ENCODE peak calls at places on chromosomes 12 and 14, in four cellular contexts. N is A549, S is lung, F is stromal cell of bone marrow. E is an unnamed sample.

GRCh38 chr12:1606021-1606622 is 11.7 kb upstream of the FBXL14 start:
- DNase-seq in S (peak; percentile 92), N (peak; percentile 87), F (peak; percentile 81), E (no peak)

GRCh38 chr12:106369624-106370346 is 12.2 kb downstream of the POLR3B start:
- DNase-seq in F (peak; percentile 33), S (no peak), N (peak; percentile 67), E (no peak)

GRCh38 chr14:75968461-75968860 is 13.3 kb downstream of the TGFB3 start:
- DNase-seq in S (no peak), N (no peak), F (peak; percentile 53), E (no peak)

GRCh38 chr14:55813635-55814034 is 233.6 kb downstream of the KTN1 start:
- DNase-seq in F (no peak), S (no peak), N (no peak), E (no peak)

GRCh38 chr12:91180577-91180976 is 2.0 kb downstream of the DCN start:
- DNase-seq in S (no peak), N (no peak), F (peak; percentile 80), E (no peak)

GRCh38 chr12:131487379-131488129 is 223.3 kb upstream of the SFSWAP start:
- DNase-seq in S (peak; percentile 57), N (peak; percentile 16), F (peak; percentile 6), E (no peak)

GRCh38 chr14:100417466-100417865 is 94.3 kb downstream of the SLC25A47 start:
- DNase-seq in S (no peak), N (peak; percentile 88), F (peak; percentile 87), E (peak; percentile 84)

GRCh38 chr12:3655331-3655900 is 97.5 kb downstream of the CRACR2A start:
- DNase-seq in N (peak; percentile 19), S (no peak), F (no peak), E (no peak)

GRCh38 chr14:29486132-29486531 is 441.5 kb downstream of the PRKD1 start:
- DNase-seq in S (no peak), F (no peak), N (no peak), E (no peak)

GRCh38 chr12:127628655-127629054 is 638.3 kb upstream of the TMEM132C start:
- DNase-seq in F (peak; percentile 81), S (no peak), N (no peak), E (no peak)

GRCh38 chr14:105855246-105855892 is 329.0 kb downstream of the TMEM121 start:
- DNase-seq in N (no peak), F (no peak), S (no peak), E (no peak)

GRCh38 chr14:99774526-99775307 is 18.5 kb upstream of the EML1 start:
- DNase-seq in S (no peak), F (no peak), N (no peak), E (no peak)

GRCh38 chr12:28606967-28607557 is 416.8 kb downstream of the CCDC91 start:
- DNase-seq in S (no peak), N (no peak), F (no peak), E (no peak)

GRCh38 chr14:34450958-34451357 is 11.1 kb downstream of the SPTSSA start:
- DNase-seq in F (no peak), S (no peak), N (no peak), E (no peak)

GRCh38 chr14:59253527-59253926 is 65.1 kb downstream of the DAAM1 start:
- DNase-seq in S (no peak), F (no peak), N (no peak), E (no peak)

GRCh38 chr12:130218682-130219081 is 56.4 kb downstream of the FZD10 start:
- DNase-seq in F (no peak), S (no peak), N (no peak), E (no peak)